ENCODE peak calls at places on chromosomes 7 and 10, in five cellular contexts. Z is hepatocyte, L is IMR-90, J is fibroblast of mammary gland, U is cardiac muscle cell. O is an unnamed sample.
A peak's percentile ranks its signal among the peaks of the same experiment; 100 is the strongest.

GRCh38 chr7:116357776-116358670 is 141.5 kb upstream of the CAV2 start:
- DNase-seq in Z (no peak), L (peak; percentile 62), J (peak; percentile 79), U (peak; percentile 31), O (peak; percentile 33)

GRCh38 chr10:90805211-90805610 is 52.6 kb downstream of the HTR7 start:
- DNase-seq in Z (no peak), L (no peak), J (no peak), U (no peak), O (no peak)

GRCh38 chr7:134629445-134629844 is 17.2 kb upstream of the BPGM start:
- DNase-seq in Z (no peak), L (no peak), J (no peak), U (no peak), O (no peak)

GRCh38 chr10:11235771-11236170 is 218.1 kb downstream of the CELF2 start:
- DNase-seq in Z (no peak), L (no peak), J (no peak), U (no peak), O (no peak)

GRCh38 chr10:128875030-128875744 is 591.9 kb upstream of the MGMT start:
- DNase-seq in Z (no peak), L (no peak), J (peak; percentile 25), U (peak; percentile 33), O (no peak)

GRCh38 chr10:93386496-93387369 is 95.4 kb downstream of the MYOF start:
- DNase-seq in Z (no peak), L (no peak), J (peak; percentile 62), U (peak; percentile 39), O (peak; percentile 59)

GRCh38 chr10:94281654-94282053 is 81.1 kb downstream of the NOC3L start:
- DNase-seq in Z (no peak), L (no peak), J (no peak), U (no peak), O (no peak)

GRCh38 chr7:44463169-44463808 is 27.2 kb downstream of the NUDCD3 start:
- DNase-seq in Z (no peak), L (no peak), J (peak; percentile 30), U (peak; percentile 36), O (peak; percentile 61)

DNA sequence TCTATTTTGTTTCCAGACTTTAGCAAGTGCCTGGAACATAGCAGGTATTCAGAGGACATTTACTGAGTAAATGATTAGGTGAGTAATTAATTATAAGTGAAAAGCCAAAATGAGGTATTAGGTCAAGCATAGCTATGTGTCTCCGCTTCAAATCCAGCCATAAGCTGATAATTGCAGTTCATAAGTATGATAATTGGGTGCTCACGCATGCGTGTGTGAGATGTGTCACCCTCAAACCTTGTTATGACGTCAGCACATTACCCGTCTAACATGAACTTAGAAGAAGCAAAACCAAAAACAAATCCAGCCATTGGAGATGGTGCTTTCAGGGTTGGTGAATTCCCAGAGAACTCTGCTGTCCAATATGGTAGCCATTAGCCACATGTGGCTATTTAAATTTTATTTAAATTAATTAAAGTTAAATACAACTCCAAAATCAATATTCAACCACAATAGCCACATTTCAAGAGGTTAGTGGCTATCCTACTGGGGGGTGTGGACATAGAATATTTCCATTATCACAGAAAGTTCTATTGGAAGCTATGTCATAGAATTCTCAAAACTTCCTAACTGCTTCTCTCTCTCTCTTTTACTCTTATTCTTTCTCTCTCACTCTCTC is at the start of gene CPA5:
- DNase-seq in Z (no peak), L (no peak), J (no peak), U (no peak), O (no peak)
- H3K4me3 ChIP-seq in Z (no peak within 1 kb of the TSS), L (no peak within 1 kb of the TSS), J (no peak within 1 kb of the TSS), U (no peak within 1 kb of the TSS), O (peak within 1 kb of the TSS; percentile 6)

DNA sequence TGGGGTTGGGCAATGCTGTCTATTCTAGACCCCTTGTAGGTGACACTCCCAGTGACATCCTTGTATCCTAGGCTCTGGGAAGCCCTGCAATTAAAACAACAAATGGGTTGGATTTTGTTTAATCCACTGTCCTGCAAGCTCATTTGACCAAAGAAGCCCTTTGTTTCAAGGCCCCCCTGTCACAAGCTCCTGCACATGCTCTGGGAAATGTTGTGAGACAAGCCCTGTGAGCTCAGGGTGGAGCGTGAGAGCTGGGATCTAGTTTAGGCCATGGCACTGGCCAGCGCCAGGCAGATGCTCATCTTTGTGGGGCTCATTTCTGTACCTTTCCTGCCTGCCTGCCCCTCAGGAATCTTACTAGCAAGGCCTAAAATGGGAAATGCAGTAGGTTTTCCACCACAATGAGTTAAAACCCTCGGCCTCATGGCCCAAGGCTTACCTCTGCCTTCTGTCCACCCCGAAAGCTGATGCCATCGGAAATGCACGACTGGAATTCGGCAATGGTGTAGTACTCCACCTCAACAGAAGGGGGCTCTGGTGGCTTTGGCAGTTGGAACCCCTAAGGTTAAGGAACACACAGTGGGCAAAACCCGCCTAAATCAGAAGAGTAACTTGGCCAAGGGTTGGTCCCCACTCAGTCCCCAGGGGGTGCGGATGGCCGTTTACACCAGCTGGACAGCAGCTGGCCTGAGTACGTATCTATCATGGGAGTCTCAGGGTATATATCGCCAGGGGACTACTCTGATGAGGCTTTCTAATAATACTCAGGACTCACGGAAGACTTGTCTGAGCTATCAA is 112.1 kb downstream of the NEURL1 start:
- DNase-seq in Z (no peak), L (peak; percentile 43), J (peak; percentile 74), U (peak; percentile 74), O (peak; percentile 78)
- TF ChIP-seq CTCF in Z (peak; percentile 45), L (peak; percentile 65), J (peak; percentile 93), U (peak; percentile 91), O (peak; percentile 92)

GRCh38 chr10:3538291-3538849 is 246.6 kb downstream of the KLF6 start:
- DNase-seq in Z (no peak), L (no peak), J (no peak), U (no peak), O (peak; percentile 64)
- H3K4me3 ChIP-seq in Z (no peak overlapping the region), L (no peak overlapping the region), J (no peak overlapping the region), U (no peak overlapping the region), O (peak overlapping the region; percentile 25)

GRCh38 chr7:19587291-19587690 is 121.5 kb downstream of the POLR1F start:
- DNase-seq in Z (no peak), L (no peak), J (no peak), U (peak; percentile 6), O (no peak)
- TF ChIP-seq CTCF in Z (no peak), L (no peak), J (no peak), U (no peak), O (peak; percentile 4)

GRCh38 chr7:20444041-20444440 is 113.3 kb downstream of the ITGB8 start:
- DNase-seq in Z (no peak), L (peak; percentile 6), J (no peak), U (peak; percentile 71), O (peak; percentile 12)

GRCh38 chr7:20454202-20454601 is 123.5 kb downstream of the ITGB8 start:
- DNase-seq in Z (no peak), L (no peak), J (no peak), U (no peak), O (no peak)

GRCh38 chr7:20447021-20447420 is 116.3 kb downstream of the ITGB8 start:
- DNase-seq in Z (no peak), L (no peak), J (no peak), U (no peak), O (no peak)

GRCh38 chr7:20450473-20450872 is 119.8 kb downstream of the ITGB8 start:
- DNase-seq in Z (no peak), L (no peak), J (no peak), U (peak; percentile 70), O (no peak)

DNA sequence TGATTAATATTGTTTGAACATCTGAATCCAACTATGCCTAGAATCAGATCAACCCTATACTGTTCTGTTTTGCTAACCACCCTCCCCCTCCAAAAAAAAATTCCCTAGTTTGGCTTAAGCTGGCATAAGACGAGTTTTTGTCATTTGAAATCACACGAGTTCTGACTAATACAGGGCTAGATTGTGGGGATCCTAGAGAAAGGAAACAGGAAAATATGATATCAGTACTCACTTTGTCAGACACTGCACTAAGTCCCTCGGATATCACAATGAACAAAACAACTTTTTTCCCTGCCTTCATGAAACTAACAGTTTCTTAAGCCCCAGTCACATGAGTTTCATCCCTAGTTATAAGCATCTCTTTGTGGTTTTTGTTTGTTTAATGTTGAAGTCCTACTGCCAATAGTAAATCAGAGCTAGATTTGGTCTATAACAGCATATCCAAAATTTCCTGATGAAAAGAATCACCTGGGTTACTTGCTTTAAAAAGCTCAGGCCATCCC is 118.5 kb downstream of the ITGB8 start:
- DNase-seq in Z (no peak), L (no peak), J (no peak), U (peak; percentile 54), O (no peak)
- H3K4me3 ChIP-seq in Z (no peak overlapping the region), L (no peak overlapping the region), J (no peak overlapping the region), U (no peak overlapping the region), O (no peak overlapping the region)

GRCh38 chr10:23034790-23035189 is 60.6 kb upstream of the MSRB2 start:
- DNase-seq in Z (no peak), L (no peak), J (no peak), U (no peak), O (no peak)

GRCh38 chr10:23037561-23037960 is 57.8 kb upstream of the MSRB2 start:
- DNase-seq in Z (no peak), L (no peak), J (no peak), U (peak; percentile 3), O (no peak)

GRCh38 chr10:23031318-23031717 is 64.1 kb upstream of the MSRB2 start:
- DNase-seq in Z (no peak), L (no peak), J (no peak), U (no peak), O (no peak)

GRCh38 chr10:23038172-23038571 is 57.2 kb upstream of the MSRB2 start:
- DNase-seq in Z (no peak), L (no peak), J (no peak), U (no peak), O (no peak)

DNA sequence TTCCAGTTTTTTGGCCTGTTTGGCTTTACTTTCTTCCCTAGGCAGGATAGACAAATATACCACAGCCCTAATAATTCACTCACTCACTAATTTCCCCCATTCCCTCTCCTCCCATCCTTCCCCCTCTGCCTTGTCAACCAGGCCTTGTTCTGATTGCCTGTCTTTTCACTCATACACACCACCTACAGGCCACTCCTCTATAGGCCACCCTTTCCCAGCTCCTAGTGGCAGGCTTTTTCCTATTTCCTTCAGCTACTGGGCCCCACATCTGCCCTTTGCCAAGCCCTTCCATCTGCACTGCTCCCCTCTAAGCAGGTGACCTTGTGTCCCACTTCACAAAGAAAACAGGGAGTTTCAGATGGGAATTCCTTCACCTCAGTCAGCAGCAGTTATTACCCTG is 59.8 kb upstream of the MSRB2 start:
- DNase-seq in Z (peak; percentile 22), L (no peak), J (peak; percentile 11), U (peak; percentile 3), O (peak; percentile 17)
- TF ChIP-seq CTCF in Z (peak; percentile 17), L (no peak), J (peak; percentile 38), U (peak; percentile 32), O (peak; percentile 55)

DNA sequence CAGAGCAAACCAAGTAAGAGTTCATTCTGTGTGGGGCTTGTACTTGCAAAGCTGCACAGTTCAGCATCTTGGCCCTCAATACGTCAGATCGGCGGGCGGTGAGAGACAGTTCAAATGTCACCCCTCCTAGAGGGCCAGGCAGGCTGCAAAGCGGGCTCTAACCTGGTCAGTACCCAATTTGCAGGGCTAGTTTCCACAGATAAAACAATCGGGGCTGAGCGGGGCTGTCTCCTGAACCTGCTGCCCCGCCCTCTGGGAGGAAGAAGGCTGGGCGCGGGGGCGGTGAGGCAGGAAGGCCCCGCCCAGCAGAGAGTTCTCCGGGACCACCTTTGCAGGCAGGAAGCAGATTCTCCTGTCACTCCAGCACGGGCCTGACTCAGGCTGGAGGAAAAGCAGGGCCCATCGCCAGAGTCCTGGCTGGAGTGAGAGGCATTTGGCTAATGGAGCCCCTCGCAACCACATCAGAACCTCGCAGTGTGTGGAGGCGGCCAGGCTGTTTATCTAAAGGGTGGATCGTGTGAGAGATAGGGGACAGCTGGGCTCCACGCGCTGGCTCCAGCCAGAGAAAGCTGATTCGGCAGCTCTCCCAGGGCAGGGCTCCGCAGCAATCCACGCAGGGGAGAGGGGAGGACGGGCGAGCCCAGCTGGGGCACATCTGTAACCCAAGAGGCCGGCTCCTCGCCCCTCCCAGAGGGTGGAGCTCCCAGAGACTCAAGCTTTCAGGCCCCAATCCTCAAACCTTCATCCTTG is 83.1 kb downstream of the SH3PXD2A start:
- DNase-seq in Z (peak; percentile 90), L (peak; percentile 98), J (peak; percentile 93), U (peak; percentile 93), O (peak; percentile 86)
- H3K4me3 ChIP-seq in Z (no peak overlapping the region), L (peak overlapping the region; percentile 4), J (peak overlapping the region; percentile 30), U (peak overlapping the region; percentile 19), O (peak overlapping the region; percentile 60)

GRCh38 chr7:90211391-90212148 is at the start of gene STEAP2:
- DNase-seq in Z (peak; percentile 95), L (peak; percentile 85), J (peak; percentile 92), U (peak; percentile 98), O (peak; percentile 94)
- TF ChIP-seq CTCF in Z (peak; percentile 61), L (peak; percentile 61), J (no peak), U (peak; percentile 67), O (peak; percentile 52)